ENCODE peak calls at places on chromosomes 5 and 9, in nine cellular contexts. F, Z, H, O, U, L, B, C and M are unnamed samples.

GRCh38 chr5:145056805-145057204 is 778.3 kb downstream of the PRELID2 start:
- DNase-seq in C (no peak), F (no peak), H (no peak), U (no peak), O (no peak), Z (no peak), L (peak), B (no peak), M (no peak)

GRCh38 chr5:133827001-133827400 is 141.4 kb downstream of the C5orf15 start:
- DNase-seq in B (no peak), L (no peak), O (no peak), H (no peak), Z (no peak), F (no peak), C (no peak), U (no peak), M (no peak)

GRCh38 chr9:136997830-136998234 is 1.5 kb upstream of the CLIC3 start:
- DNase-seq in F (no peak), O (no peak), Z (no peak), C (no peak), H (no peak), B (no peak), L (peak), U (peak), M (no peak)

GRCh38 chr9:131098391-131099087 is 2.2 kb downstream of the AIF1L start:
- DNase-seq in O (peak), U (no peak), B (no peak), Z (no peak), H (no peak), L (no peak), F (no peak), C (no peak), M (no peak)

GRCh38 chr9:134730011-134730760 is 88.6 kb downstream of the COL5A1 start:
- DNase-seq in Z (no peak), O (peak), U (no peak), C (no peak), F (no peak), H (no peak), B (no peak), L (no peak), M (no peak)

GRCh38 chr5:129951039-129951438 is 46.8 kb downstream of the CHSY3 start:
- DNase-seq in B (no peak), Z (no peak), L (no peak), C (no peak), F (no peak), O (no peak), U (no peak), H (no peak), M (no peak)

GRCh38 chr5:80187274-80187673 is 68.6 kb downstream of the SERINC5 start:
- DNase-seq in H (no peak), U (no peak), L (no peak), C (no peak), B (no peak), Z (no peak), O (no peak), F (no peak), M (no peak)

GRCh38 chr5:32505718-32506117 is 61.2 kb upstream of the ZFR start:
- DNase-seq in U (no peak), Z (no peak), C (no peak), O (no peak), B (peak), H (no peak), L (peak), F (no peak), M (no peak)

GRCh38 chr9:79667716-79668458 is 96.1 kb downstream of the TLE4 start:
- DNase-seq in Z (no peak), L (no peak), F (no peak), C (no peak), B (no peak), H (no peak), O (no peak), U (no peak), M (no peak)

GRCh38 chr9:22208846-22209585 is 199.9 kb upstream of the CDKN2B start:
- DNase-seq in B (no peak), H (no peak), L (peak), O (no peak), F (no peak), C (no peak), U (no peak), Z (no peak), M (no peak)

GRCh38 chr5:3597002-3597726 is 1.5 kb downstream of the IRX1 start:
- DNase-seq in Z (no peak), U (no peak), F (no peak), B (no peak), H (no peak), L (no peak), C (no peak), O (no peak), M (no peak)

GRCh38 chr9:137545123-137545522 is 5.1 kb downstream of the PNPLA7 start:
- DNase-seq in O (no peak), Z (no peak), F (no peak), U (no peak), B (no peak), C (no peak), H (no peak), L (peak), M (no peak)

GRCh38 chr9:77016526-77017504 is 2.6 kb upstream of the FOXB2 start:
- DNase-seq in C (no peak), H (no peak), Z (no peak), F (peak), U (no peak), B (no peak), L (no peak), O (no peak), M (no peak)

GRCh38 chr5:36502608-36503007 is 103.8 kb upstream of the SLC1A3 start:
- DNase-seq in O (no peak), C (no peak), L (peak), B (peak), H (peak), F (no peak), U (no peak), Z (no peak), M (no peak)

GRCh38 chr5:138274189-138274853 is at the start of gene GFRA3:
- DNase-seq in F (peak), O (no peak), H (no peak), B (no peak), L (peak), Z (no peak), C (no peak), U (no peak), M (no peak)

GRCh38 chr5:158165647-158166046 is 306.7 kb upstream of the CLINT1 start:
- DNase-seq in L (no peak), B (no peak), U (no peak), F (no peak), C (no peak), H (no peak), Z (no peak), O (no peak), M (no peak)

GRCh38 chr5:14714706-14715105 is 50.2 kb downstream of the OTULIN start:
- DNase-seq in H (no peak), L (no peak), F (no peak), B (no peak), U (no peak), C (no peak), Z (no peak), O (no peak), M (no peak)

GRCh38 chr9:120441446-120442279 is 138.3 kb downstream of the CDK5RAP2 start:
- DNase-seq in F (no peak), O (no peak), L (peak), Z (no peak), H (no peak), U (no peak), B (peak), C (no peak), M (no peak)

GRCh38 chr5:168020522-168021294 is 270.7 kb upstream of the WWC1 start:
- DNase-seq in F (no peak), B (no peak), Z (no peak), L (peak), O (no peak), U (no peak), H (no peak), C (no peak), M (no peak)

GRCh38 chr9:89524888-89525385 is 27.0 kb upstream of the SEMA4D start:
- DNase-seq in H (no peak), F (no peak), B (no peak), C (no peak), U (no peak), O (no peak), L (no peak), Z (no peak), M (no peak)

GRCh38 chr9:137015540-137015930 is 12.5 kb downstream of the ABCA2 start:
- DNase-seq in Z (no peak), O (no peak), C (no peak), H (no peak), F (no peak), U (no peak), L (no peak), B (no peak), M (no peak)

GRCh38 chr5:173452098-173452497 is 123.9 kb upstream of the STC2 start:
- DNase-seq in Z (no peak), H (no peak), O (no peak), L (peak), B (no peak), U (no peak), C (peak), F (no peak), M (no peak)

GRCh38 chr9:92969516-92970466 is 22.5 kb downstream of the FGD3 start:
- DNase-seq in H (no peak), F (no peak), Z (peak), L (no peak), B (no peak), U (peak), O (no peak), C (no peak), M (no peak)

GRCh38 chr5:36739751-36740221 is 133.4 kb downstream of the SLC1A3 start:
- DNase-seq in F (peak), C (peak), L (peak), U (peak), B (no peak), H (peak), O (peak), Z (peak), M (peak)

DNA sequence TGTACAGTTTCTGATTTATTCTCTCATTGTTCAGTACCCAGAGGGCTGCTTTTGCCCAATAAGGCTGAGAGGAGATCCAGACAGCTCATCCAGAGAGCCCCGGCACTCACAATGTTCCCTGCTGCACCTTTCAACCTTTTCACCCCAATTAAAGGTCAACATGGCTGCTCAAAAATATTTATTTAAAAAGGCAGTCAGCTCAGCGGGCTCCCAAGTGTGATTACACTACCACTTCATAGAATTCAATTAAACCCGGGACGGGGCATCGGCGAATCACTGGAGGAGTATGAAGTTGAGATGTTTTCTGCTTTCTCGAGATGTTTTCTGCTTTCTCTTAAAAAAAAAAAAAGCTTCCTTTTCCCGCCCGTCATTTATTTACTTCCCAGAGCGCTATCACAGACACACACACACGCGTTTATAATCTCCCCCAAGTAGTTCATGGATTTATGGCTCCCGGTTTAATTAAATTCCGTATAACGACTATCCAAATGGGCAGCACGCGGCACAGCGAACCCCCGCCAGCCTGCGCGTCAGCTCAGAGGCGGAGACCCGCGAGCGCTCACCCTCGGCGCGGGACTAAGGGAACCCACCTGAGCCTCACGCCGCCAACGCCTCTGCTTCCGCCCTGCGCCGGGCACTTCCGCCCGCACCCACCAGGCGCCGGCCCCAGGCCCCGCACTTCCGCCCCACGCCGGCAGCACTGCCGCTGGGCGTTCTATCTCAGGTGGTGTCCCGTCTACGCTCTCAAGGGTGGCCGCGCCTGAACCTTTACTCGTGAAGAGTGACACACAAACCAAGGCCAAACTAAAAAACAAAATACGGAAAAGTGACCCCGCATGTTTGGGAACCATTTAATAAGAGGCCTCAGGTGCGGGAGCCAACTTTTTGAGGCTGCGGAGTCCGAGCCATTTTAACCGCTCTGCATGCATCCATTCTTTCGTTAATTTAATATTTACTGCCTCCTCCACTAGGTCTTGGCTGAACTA is at the start of gene C5orf63:
- DNase-seq in B (no peak), H (no peak), O (peak), F (peak), U (peak), L (peak), C (peak), Z (peak), M (no peak)
- TF ChIP-seq CTCF in B (no peak), H (no peak), O (no peak), F (no peak), U (no peak), L (no peak), C (peak), Z (peak), M (no peak)

GRCh38 chr5:131000289-131000688 is 164.8 kb downstream of the HINT1 start:
- DNase-seq in L (no peak), C (no peak), U (no peak), B (no peak), O (no peak), F (no peak), Z (no peak), H (no peak), M (no peak)

GRCh38 chr5:131008329-131008728 is 156.7 kb downstream of the HINT1 start:
- DNase-seq in Z (no peak), B (no peak), O (no peak), L (no peak), U (no peak), F (no peak), H (no peak), C (no peak), M (no peak)

GRCh38 chr5:131001507-131001906 is 163.5 kb downstream of the HINT1 start:
- DNase-seq in O (no peak), L (no peak), H (no peak), B (no peak), F (no peak), U (no peak), Z (no peak), C (no peak), M (no peak)

GRCh38 chr5:131005963-131006684 is 158.9 kb downstream of the HINT1 start:
- DNase-seq in F (no peak), Z (no peak), O (no peak), L (peak), H (no peak), U (no peak), C (no peak), B (no peak), M (no peak)
- TF ChIP-seq CTCF in F (no peak), Z (peak), O (peak), L (no peak), H (peak), U (no peak), C (no peak), B (peak), M (no peak)

GRCh38 chr5:170747851-170748250 is 35.7 kb upstream of the GABRP start:
- DNase-seq in L (peak), U (no peak), C (no peak), O (peak), B (no peak), H (no peak), F (no peak), Z (no peak), M (no peak)
- TF ChIP-seq CTCF in L (peak), U (no peak), C (peak), O (peak), B (peak), H (peak), F (no peak), Z (peak), M (no peak)

DNA sequence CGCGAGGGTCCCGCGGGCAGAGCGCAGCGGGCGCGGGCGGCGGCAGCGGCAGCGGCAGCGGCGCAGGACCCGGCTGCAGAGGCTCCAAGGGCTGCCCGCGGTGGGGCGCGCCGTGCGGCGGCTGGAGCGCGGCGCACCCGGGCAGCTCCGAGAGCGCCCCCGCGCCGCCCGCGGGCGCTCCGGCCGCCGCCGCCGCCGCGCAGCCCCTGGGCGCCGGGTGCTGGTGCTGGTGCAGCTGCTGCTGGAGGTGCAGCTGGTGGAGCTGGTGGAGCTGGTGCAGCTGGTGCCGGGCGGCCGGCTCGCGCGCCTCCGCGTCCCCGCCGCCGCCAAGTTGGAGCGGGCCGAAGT is 644 bp downstream of the IER5L start:
- DNase-seq in L (no peak), C (no peak), O (no peak), H (no peak), F (no peak), U (no peak), Z (no peak), B (no peak), M (no peak)
- TF ChIP-seq CTCF in L (no peak), C (no peak), O (no peak), H (no peak), F (no peak), U (no peak), Z (no peak), B (no peak), M (no peak)

DNA sequence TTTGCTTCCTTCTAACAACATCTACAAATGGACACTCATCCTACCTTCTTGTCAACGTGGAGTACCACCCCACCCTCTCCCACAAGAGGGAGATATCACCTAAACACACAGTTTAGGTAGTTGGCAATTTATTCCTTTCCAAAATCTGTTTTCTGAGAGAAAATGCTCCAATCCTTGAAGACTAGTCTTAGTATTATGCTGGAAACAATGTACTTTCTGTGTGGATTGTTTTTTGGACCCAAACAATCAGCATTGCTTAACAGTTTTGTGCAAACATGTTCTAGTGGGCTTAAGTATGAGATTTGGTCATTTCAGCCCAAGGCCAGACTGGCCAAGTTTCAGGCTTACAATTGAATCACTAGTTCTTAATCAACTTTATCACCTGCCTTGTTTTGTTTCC is 359.1 kb downstream of the ARHGEF28 start:
- DNase-seq in F (no peak), Z (no peak), B (no peak), C (no peak), L (peak), U (no peak), H (no peak), O (no peak), M (no peak)
- TF ChIP-seq CTCF in F (no peak), Z (peak), B (peak), C (peak), L (peak), U (no peak), H (peak), O (peak), M (no peak)

GRCh38 chr5:131514316-131515275 is 120.4 kb downstream of the RAPGEF6 start:
- DNase-seq in L (peak), U (no peak), O (no peak), F (peak), B (no peak), C (no peak), H (no peak), Z (no peak), M (no peak)
- TF ChIP-seq CTCF in L (peak), U (peak), O (peak), F (peak), B (no peak), C (peak), H (no peak), Z (no peak), M (no peak)